ENCODE peak calls at places on chromosomes 1 and 21, in seven cellular contexts. E is tibial artery, D is CD14-positive monocyte, B is astrocyte of the cerebellum, F is endothelial cell, U is fibroblast of lung, P is Calu3. M is an unnamed sample.

GRCh38 chr1:41664861-41665640 is 180.6 kb upstream of the EDN2 start:
- DNase-seq in E (no peak), D (no peak), B (peak), F (no peak), U (peak), P (peak), M (no peak)

GRCh38 chr1:202143011-202143767 is 1.3 kb downstream of the ARL8A start:
- DNase-seq in E (no peak), D (peak), B (no peak), F (no peak), U (no peak), P (peak), M (peak)

GRCh38 chr21:25688284-25689035 is 46.2 kb downstream of the ATP5PF start:
- DNase-seq in E (no peak), D (no peak), B (no peak), F (no peak), U (no peak), P (no peak), M (no peak)

GRCh38 chr1:65820983-65821382 is 28.3 kb downstream of the PDE4B start:
- DNase-seq in E (no peak), D (peak), B (peak), F (no peak), U (peak), P (no peak), M (no peak)

GRCh38 chr1:24507423-24507804 is 4.8 kb downstream of the RCAN3 start:
- DNase-seq in E (no peak), D (no peak), B (no peak), F (no peak), U (no peak), P (no peak), M (no peak)

GRCh38 chr1:61426254-61426653 is 298.7 kb downstream of the TM2D1 start:
- DNase-seq in E (no peak), D (no peak), B (no peak), F (no peak), U (no peak), P (no peak), M (no peak)

GRCh38 chr1:51621161-51621560 is 4.3 kb downstream of the OSBPL9 start:
- DNase-seq in E (no peak), D (no peak), B (no peak), F (no peak), U (no peak), P (no peak), M (no peak)

GRCh38 chr1:224223819-224224714 is 41.0 kb downstream of the DEGS1 start:
- DNase-seq in E (no peak), D (no peak), B (peak), F (no peak), U (peak), P (no peak), M (no peak)

GRCh38 chr1:172002725-172003345 is 161.5 kb downstream of the DNM3 start:
- DNase-seq in E (no peak), D (no peak), B (peak), F (peak), U (peak), P (peak), M (no peak)

GRCh38 chr1:115838805-115839705 is 1.9 kb downstream of the NHLH2 start:
- DNase-seq in E (no peak), D (no peak), B (no peak), F (peak), U (no peak), P (peak), M (peak)

GRCh38 chr1:22680736-22681135 is 27.7 kb downstream of the C1QB start:
- DNase-seq in E (no peak), D (no peak), B (no peak), F (no peak), U (no peak), P (no peak), M (no peak)

GRCh38 chr1:156711011-156711817 is 5.8 kb upstream of the CRABP2 start:
- DNase-seq in E (no peak), D (no peak), B (no peak), F (no peak), U (peak), P (no peak), M (no peak)

GRCh38 chr1:56414728-56415224 is 164.6 kb downstream of the PLPP3 start:
- DNase-seq in E (no peak), D (no peak), B (no peak), F (no peak), U (no peak), P (peak), M (no peak)

GRCh38 chr1:33609739-33610138 is 137.3 kb downstream of the ZSCAN20 start:
- DNase-seq in E (no peak), D (no peak), B (no peak), F (no peak), U (no peak), P (no peak), M (no peak)

GRCh38 chr1:172146149-172146850 is 274.2 kb upstream of the C1orf105 start:
- DNase-seq in E (no peak), D (no peak), B (no peak), F (no peak), U (no peak), P (no peak), M (no peak)

GRCh38 chr1:80153762-80154555 is 1147.4 kb upstream of the ADGRL4 start:
- DNase-seq in E (no peak), D (no peak), B (peak), F (no peak), U (no peak), P (no peak), M (no peak)

GRCh38 chr1:200226969-200227303 is 182.9 kb downstream of the ZNF281 start:
- DNase-seq in E (no peak), D (no peak), B (no peak), F (no peak), U (no peak), P (no peak), M (no peak)

GRCh38 chr1:165494949-165495810 is 48.6 kb upstream of the LRRC52 start:
- DNase-seq in E (no peak), D (no peak), B (no peak), F (no peak), U (no peak), P (no peak), M (no peak)

GRCh38 chr21:34544032-34544496 is 32.1 kb upstream of the KCNE1 start:
- DNase-seq in E (no peak), D (no peak), B (peak), F (peak), U (peak), P (peak), M (no peak)

GRCh38 chr1:37434292-37434907 is 40.0 kb upstream of the ZC3H12A start:
- DNase-seq in E (peak), D (peak), B (no peak), F (peak), U (peak), P (peak), M (peak)

GRCh38 chr1:156391145-156391677 is 22.2 kb downstream of the RHBG start:
- DNase-seq in E (no peak), D (no peak), B (no peak), F (no peak), U (no peak), P (no peak), M (no peak)

GRCh38 chr1:168362991-168363390 is 82.3 kb downstream of the TBX19 start:
- DNase-seq in E (no peak), D (no peak), B (no peak), F (no peak), U (no peak), P (no peak), M (no peak)

GRCh38 chr1:211654838-211655787 is 20.3 kb downstream of the NEK2 start:
- DNase-seq in E (peak), D (peak), B (peak), F (peak), U (peak), P (peak), M (peak)

GRCh38 chr1:227432981-227433380 is 114.7 kb upstream of the CDC42BPA start:
- DNase-seq in E (no peak), D (no peak), B (no peak), F (no peak), U (no peak), P (no peak), M (no peak)

GRCh38 chr1:168555521-168556046 is 11.8 kb upstream of the XCL2 start:
- DNase-seq in E (no peak), D (no peak), B (no peak), F (no peak), U (no peak), P (no peak), M (no peak)

GRCh38 chr1:202932476-202932875 is 5.4 kb upstream of the KLHL12 start:
- DNase-seq in E (no peak), D (no peak), B (no peak), F (no peak), U (no peak), P (no peak), M (no peak)

GRCh38 chr1:51088474-51088873 is 13.6 kb upstream of the C1orf185 start:
- DNase-seq in E (no peak), D (no peak), B (no peak), F (no peak), U (peak), P (no peak), M (no peak)

GRCh38 chr1:114011796-114012195 is 32.5 kb downstream of the OLFML3 start:
- DNase-seq in E (no peak), D (no peak), B (no peak), F (no peak), U (no peak), P (no peak), M (no peak)

GRCh38 chr1:61050541-61051454 is 31.6 kb upstream of the NFIA start:
- DNase-seq in E (peak), D (no peak), B (no peak), F (peak), U (no peak), P (peak), M (no peak)

GRCh38 chr1:2046225-2046917 is 3.8 kb upstream of the PRKCZ start:
- DNase-seq in E (no peak), D (no peak), B (no peak), F (peak), U (peak), P (peak), M (peak)

GRCh38 chr1:206521694-206522402 is 14.5 kb downstream of the RASSF5 start:
- DNase-seq in E (no peak), D (no peak), B (no peak), F (no peak), U (no peak), P (no peak), M (no peak)

GRCh38 chr1:91617242-91617837 is 116.7 kb downstream of the CDC7 start:
- DNase-seq in E (no peak), D (no peak), B (no peak), F (no peak), U (no peak), P (peak), M (no peak)

GRCh38 chr1:116904791-116905320 is 4.9 kb upstream of the PTGFRN start:
- DNase-seq in E (no peak), D (no peak), B (no peak), F (no peak), U (no peak), P (no peak), M (no peak)

GRCh38 chr1:115564201-115564600 is 77.6 kb upstream of the VANGL1 start:
- DNase-seq in E (no peak), D (no peak), B (no peak), F (no peak), U (no peak), P (no peak), M (no peak)

GRCh38 chr1:23728997-23729390 is 14.3 kb upstream of the ELOA start:
- DNase-seq in E (no peak), D (no peak), B (no peak), F (no peak), U (no peak), P (no peak), M (no peak)

GRCh38 chr1:65832296-65832695 is 39.6 kb downstream of the PDE4B start:
- DNase-seq in E (no peak), D (no peak), B (no peak), F (no peak), U (peak), P (no peak), M (no peak)

GRCh38 chr21:28337319-28337718 is 655.4 kb downstream of the LTN1 start:
- DNase-seq in E (no peak), D (no peak), B (peak), F (no peak), U (peak), P (no peak), M (no peak)

GRCh38 chr21:26912466-26912865 is 54.4 kb downstream of the ADAMTS5 start:
- DNase-seq in E (no peak), D (no peak), B (no peak), F (no peak), U (no peak), P (no peak), M (no peak)

DNA sequence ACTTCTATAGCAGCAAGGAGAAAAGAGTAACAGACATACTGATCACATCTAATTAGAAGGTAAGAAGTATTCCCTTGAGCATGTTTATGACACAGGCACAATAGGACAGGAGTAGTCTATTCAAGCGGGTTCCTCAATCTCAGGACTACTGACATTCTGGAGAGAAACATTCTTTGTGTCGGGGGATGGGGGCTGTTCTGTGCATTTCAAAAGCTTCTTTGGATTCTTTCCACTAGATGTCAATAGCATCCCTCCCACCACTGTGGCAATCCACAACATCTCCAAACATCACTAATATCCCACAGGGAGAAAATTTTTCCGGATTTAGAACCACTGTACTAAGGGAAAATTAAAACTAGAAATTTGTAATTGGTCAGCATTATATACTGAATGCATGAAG is 56.9 kb downstream of the ADAMTS5 start:
- DNase-seq in E (no peak), D (no peak), B (no peak), F (peak), U (peak), P (no peak), M (no peak)
- TF ChIP-seq CTCF in E (no peak), D (no peak), B (no peak), F (peak), U (peak), P (no peak), M (no peak)

GRCh38 chr1:95126846-95127245 is 9.7 kb downstream of the TLCD4 start:
- DNase-seq in E (no peak), D (no peak), B (no peak), F (no peak), U (no peak), P (no peak), M (no peak)
- TF ChIP-seq CTCF in E (no peak), D (no peak), B (no peak), F (no peak), U (no peak), P (no peak), M (no peak)

GRCh38 chr1:154323493-154323892 is 1.8 kb upstream of the ATP8B2 start:
- DNase-seq in E (no peak), D (no peak), B (no peak), F (no peak), U (no peak), P (no peak), M (peak)

GRCh38 chr1:154324241-154324640 is 1.1 kb upstream of the ATP8B2 start:
- DNase-seq in E (no peak), D (no peak), B (no peak), F (no peak), U (no peak), P (no peak), M (peak)

GRCh38 chr1:154324669-154325582 is at the start of gene ATP8B2:
- DNase-seq in E (peak), D (peak), B (no peak), F (peak), U (peak), P (peak), M (peak)

GRCh38 chr1:154318386-154318785 is 2.5 kb upstream of the AQP10 start:
- DNase-seq in E (no peak), D (no peak), B (no peak), F (no peak), U (no peak), P (no peak), M (no peak)

GRCh38 chr1:154320882-154321608 is at the start of gene AQP10:
- DNase-seq in E (no peak), D (no peak), B (no peak), F (no peak), U (no peak), P (no peak), M (no peak)
- TF ChIP-seq CTCF in E (no peak), D (no peak), B (no peak), F (no peak), U (no peak), P (no peak), M (no peak)

GRCh38 chr1:194341587-194341986 is 1155.2 kb upstream of the B3GALT2 start:
- DNase-seq in E (no peak), D (no peak), B (no peak), F (no peak), U (no peak), P (no peak), M (no peak)
- TF ChIP-seq CTCF in E (no peak), D (no peak), B (no peak), F (no peak), U (no peak), P (no peak), M (no peak)

GRCh38 chr1:27527857-27528700 is 38.1 kb upstream of the WASF2 start:
- DNase-seq in E (no peak), D (peak), B (no peak), F (peak), U (no peak), P (peak), M (peak)
- TF ChIP-seq CTCF in E (no peak), D (no peak), B (no peak), F (no peak), U (no peak), P (no peak), M (peak)

GRCh38 chr1:240824238-240824637 is 212.3 kb upstream of the GREM2 start:
- DNase-seq in E (no peak), D (no peak), B (no peak), F (no peak), U (no peak), P (no peak), M (no peak)
- TF ChIP-seq CTCF in E (no peak), D (no peak), B (no peak), F (no peak), U (no peak), P (no peak), M (no peak)